ENCODE peak calls at places on chromosome X, in five cellular contexts. Q is suprapubic skin, B is tibial artery, A is neural progenitor cell, G is tibial nerve. H is an unnamed sample. For H3K36me3, the result is how much of the 10 kb centered on the place peaks cover.

GRCh38 chrX:39427492-39428289 is 626.4 kb downstream of the MID1IP1 start:
- DNase-seq in Q (no peak), G (no peak), B (no peak), A (no peak), H (no peak)

GRCh38 chrX:2237976-2238375 is 262.8 kb downstream of the DHRSX start:
- DNase-seq in B (no peak), Q (no peak), A (no peak), G (no peak), H (no peak)

GRCh38 chrX:79117078-79117477 is 27.4 kb upstream of the GPR174 start:
- DNase-seq in B (no peak), A (no peak), G (no peak), Q (no peak), H (no peak)

GRCh38 chrX:123988423-123989116 is 27.1 kb downstream of the STAG2 start:
- DNase-seq in A (no peak), B (no peak), G (no peak), Q (no peak), H (no peak)

GRCh38 chrX:130106071-130106470 is 4.2 kb downstream of the ELF4 start:
- DNase-seq in Q (no peak), B (peak), A (peak), G (no peak), H (no peak)

GRCh38 chrX:105314468-105314867 is 94.0 kb upstream of the TEX13A start:
- DNase-seq in Q (no peak), A (no peak), B (no peak), G (no peak), H (no peak)

GRCh38 chrX:18873836-18874235 is 110.1 kb downstream of the PHKA2 start:
- DNase-seq in B (no peak), Q (no peak), G (no peak), A (no peak), H (no peak)

GRCh38 chrX:69229436-69229835 is 64.2 kb upstream of the PJA1 start:
- DNase-seq in G (no peak), A (no peak), Q (no peak), B (no peak), H (no peak)

GRCh38 chrX:40501456-40501855 is 79.3 kb upstream of the ATP6AP2 start:
- DNase-seq in B (no peak), A (no peak), Q (no peak), G (no peak), H (no peak)

GRCh38 chrX:68894142-68894512 is 65.3 kb downstream of the EFNB1 start:
- DNase-seq in G (no peak), Q (no peak), B (peak), A (no peak), H (no peak)

GRCh38 chrX:10903518-10903917 is 207.6 kb upstream of the HCCS start:
- DNase-seq in G (no peak), Q (no peak), A (no peak), B (no peak), H (no peak)

GRCh38 chrX:11412715-11413623 is 119.8 kb downstream of the AMELX start:
- DNase-seq in A (no peak), B (peak), G (no peak), Q (no peak), H (no peak)

GRCh38 chrX:80765226-80765625 is 44.5 kb downstream of the BRWD3 start:
- DNase-seq in A (no peak), Q (no peak), B (no peak), G (no peak), H (no peak)

GRCh38 chrX:116873678-116874077 is 410.9 kb upstream of the CT83 start:
- DNase-seq in A (no peak), Q (no peak), B (no peak), G (no peak), H (no peak)

GRCh38 chrX:129522184-129523059 is 868 bp downstream of the SMARCA1 start:
- DNase-seq in A (peak), Q (no peak), G (peak), B (peak), H (no peak)

GRCh38 chrX:113473418-113473817 is 632.8 kb upstream of the AMOT start:
- DNase-seq in Q (no peak), A (no peak), B (no peak), G (no peak), H (no peak)

DNA sequence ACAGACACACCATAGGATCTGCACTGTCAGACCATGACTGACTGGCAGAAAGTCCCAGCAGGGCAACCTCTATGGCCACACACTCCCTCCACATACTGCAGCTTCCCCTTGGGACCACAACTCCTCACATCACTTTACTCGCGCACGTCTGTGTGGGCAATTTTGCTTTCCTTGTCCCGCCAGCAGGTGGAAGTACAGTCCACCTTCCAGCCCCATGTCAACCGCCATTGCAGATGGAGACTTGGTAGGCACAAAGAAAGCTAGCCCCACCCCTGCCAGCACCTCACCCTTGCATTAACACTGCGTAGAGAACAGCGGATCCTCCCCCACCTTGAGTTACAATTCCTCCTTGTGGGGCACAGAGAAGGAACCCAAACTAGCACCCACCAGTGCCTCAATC is 74.4 kb upstream of the NAP1L2 start:
- DNase-seq in Q (no peak), B (no peak), G (no peak), A (peak), H (no peak)
- TF ChIP-seq CTCF in Q (no peak), B (no peak), G (no peak), A (peak), H (no peak)

DNA sequence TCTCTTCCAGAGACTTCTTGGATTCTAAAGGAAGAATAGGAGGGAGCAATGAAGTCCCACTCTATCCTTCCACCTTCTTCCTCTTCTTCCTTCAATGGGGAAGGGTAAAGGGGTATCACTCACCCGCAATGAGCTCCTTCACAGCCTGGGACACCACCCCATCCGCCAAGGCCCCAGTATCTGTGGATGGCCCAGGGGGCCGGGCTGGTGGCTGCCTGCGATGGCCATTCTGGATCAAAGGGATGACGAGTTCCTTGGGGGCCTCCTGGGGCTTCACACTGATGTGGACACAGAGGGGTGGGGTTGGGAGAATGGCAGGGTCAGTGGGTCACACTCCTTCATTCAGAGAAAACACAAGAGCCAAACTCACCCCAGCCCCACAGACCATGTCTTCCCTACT is 1.0 kb downstream of the GPKOW start:
- DNase-seq in A (no peak), B (no peak), Q (no peak), G (no peak), H (no peak)
- H3K4me3 ChIP-seq in A (peak), B (peak), Q (peak), G (peak), H (peak)

GRCh38 chrX:24520472-24520871 is 55.4 kb downstream of the PDK3 start:
- DNase-seq in Q (no peak), B (no peak), G (no peak), A (no peak), H (no peak)
- H3K36me3 ChIP-seq in Q (under half), B (under half), G (under half), A (under half), H (under half)

GRCh38 chrX:153991013-153991580 is 18.5 kb downstream of the TMEM187 start:
- DNase-seq in G (no peak), B (no peak), Q (no peak), A (no peak), H (no peak)
- TF ChIP-seq CTCF in G (no peak), B (no peak), Q (no peak), A (no peak), H (no peak)